ENCODE peak calls at places on chromosome 3, in six cellular contexts. One of them, this sample, is unnamed.

GRCh38 chr3:139846729-139847128 is 88.3 kb upstream of the CLSTN2 start:
- DNase-seq in LNCaP clone FGC: no peak
- DNase-seq in fibroblast of the conjunctiva: no peak
- DNase-seq in NCI-H345: peak
- DNase-seq in heart right ventricle: no peak
- DNase-seq in AG08395: no peak
- DNase-seq in this sample: no peak

GRCh38 chr3:129892857-129893615 is 475 bp downstream of the TMCC1 start:
- DNase-seq in LNCaP clone FGC: no peak
- DNase-seq in fibroblast of the conjunctiva: no peak
- DNase-seq in NCI-H345: peak
- DNase-seq in heart right ventricle: peak
- DNase-seq in AG08395: peak
- DNase-seq in this sample: peak

GRCh38 chr3:150495563-150496168 is 50.6 kb downstream of the SERP1 start:
- DNase-seq in LNCaP clone FGC: no peak
- DNase-seq in fibroblast of the conjunctiva: peak
- DNase-seq in NCI-H345: peak
- DNase-seq in heart right ventricle: no peak
- DNase-seq in AG08395: peak
- DNase-seq in this sample: peak

GRCh38 chr3:1666865-1667264 is 431.8 kb upstream of the CNTN4 start:
- DNase-seq in LNCaP clone FGC: no peak
- DNase-seq in fibroblast of the conjunctiva: no peak
- DNase-seq in NCI-H345: no peak
- DNase-seq in heart right ventricle: no peak
- DNase-seq in AG08395: no peak
- DNase-seq in this sample: no peak

GRCh38 chr3:65174713-65175112 is 486.9 kb upstream of the ADAMTS9 start:
- DNase-seq in LNCaP clone FGC: no peak
- DNase-seq in fibroblast of the conjunctiva: no peak
- DNase-seq in NCI-H345: no peak
- DNase-seq in heart right ventricle: no peak
- DNase-seq in AG08395: no peak
- DNase-seq in this sample: no peak

GRCh38 chr3:52056521-52056967 is at the start of gene DUSP7:
- DNase-seq in LNCaP clone FGC: no peak
- DNase-seq in fibroblast of the conjunctiva: no peak
- DNase-seq in NCI-H345: peak
- DNase-seq in heart right ventricle: peak
- DNase-seq in AG08395: peak
- DNase-seq in this sample: peak

GRCh38 chr3:107956991-107957467 is 133.8 kb downstream of the CD47 start:
- DNase-seq in LNCaP clone FGC: no peak
- DNase-seq in fibroblast of the conjunctiva: peak
- DNase-seq in NCI-H345: no peak
- DNase-seq in heart right ventricle: peak
- DNase-seq in AG08395: peak
- DNase-seq in this sample: no peak

GRCh38 chr3:178960191-178960590 is 111.4 kb downstream of the ZMAT3 start:
- DNase-seq in LNCaP clone FGC: no peak
- DNase-seq in fibroblast of the conjunctiva: no peak
- DNase-seq in NCI-H345: no peak
- DNase-seq in heart right ventricle: no peak
- DNase-seq in AG08395: no peak
- DNase-seq in this sample: no peak

GRCh38 chr3:119492810-119493209 is 5.5 kb upstream of the TIMMDC1 start:
- DNase-seq in LNCaP clone FGC: no peak
- DNase-seq in fibroblast of the conjunctiva: no peak
- DNase-seq in NCI-H345: no peak
- DNase-seq in heart right ventricle: no peak
- DNase-seq in AG08395: no peak
- DNase-seq in this sample: no peak

GRCh38 chr3:61068084-61068483 is 183.2 kb downstream of the FHIT start:
- DNase-seq in LNCaP clone FGC: no peak
- DNase-seq in fibroblast of the conjunctiva: no peak
- DNase-seq in NCI-H345: no peak
- DNase-seq in heart right ventricle: no peak
- DNase-seq in AG08395: no peak
- DNase-seq in this sample: no peak

GRCh38 chr3:52777959-52778805 is 783 bp downstream of the ITIH1 start:
- DNase-seq in LNCaP clone FGC: no peak
- DNase-seq in fibroblast of the conjunctiva: no peak
- DNase-seq in NCI-H345: no peak
- DNase-seq in heart right ventricle: no peak
- DNase-seq in AG08395: no peak
- DNase-seq in this sample: no peak

GRCh38 chr3:13173186-13173585 is 100.0 kb upstream of the IQSEC1 start:
- DNase-seq in LNCaP clone FGC: no peak
- DNase-seq in fibroblast of the conjunctiva: no peak
- DNase-seq in NCI-H345: no peak
- DNase-seq in heart right ventricle: no peak
- DNase-seq in AG08395: no peak
- DNase-seq in this sample: no peak

GRCh38 chr3:46109635-46110005 is 82.3 kb upstream of the XCR1 start:
- DNase-seq in LNCaP clone FGC: no peak
- DNase-seq in fibroblast of the conjunctiva: no peak
- DNase-seq in NCI-H345: no peak
- DNase-seq in heart right ventricle: no peak
- DNase-seq in AG08395: no peak
- DNase-seq in this sample: no peak

GRCh38 chr3:39990532-39990931 is 181.1 kb downstream of the MYRIP start:
- DNase-seq in LNCaP clone FGC: peak
- DNase-seq in fibroblast of the conjunctiva: peak
- DNase-seq in NCI-H345: peak
- DNase-seq in heart right ventricle: no peak
- DNase-seq in AG08395: peak
- DNase-seq in this sample: no peak

GRCh38 chr3:195558602-195559001 is 15.5 kb upstream of the PPP1R2 start:
- DNase-seq in LNCaP clone FGC: peak
- DNase-seq in fibroblast of the conjunctiva: peak
- DNase-seq in NCI-H345: peak
- DNase-seq in heart right ventricle: no peak
- DNase-seq in AG08395: no peak
- DNase-seq in this sample: no peak

GRCh38 chr3:87320748-87321634 is 44.6 kb upstream of the POU1F1 start:
- DNase-seq in LNCaP clone FGC: no peak
- DNase-seq in fibroblast of the conjunctiva: no peak
- DNase-seq in NCI-H345: peak
- DNase-seq in heart right ventricle: no peak
- DNase-seq in AG08395: no peak
- DNase-seq in this sample: no peak

GRCh38 chr3:140470962-140471361 is 206.9 kb upstream of the TRIM42 start:
- DNase-seq in LNCaP clone FGC: no peak
- DNase-seq in fibroblast of the conjunctiva: no peak
- DNase-seq in NCI-H345: no peak
- DNase-seq in heart right ventricle: no peak
- DNase-seq in AG08395: no peak
- DNase-seq in this sample: no peak

GRCh38 chr3:135226057-135226456 is 431.0 kb downstream of the EPHB1 start:
- DNase-seq in LNCaP clone FGC: no peak
- DNase-seq in fibroblast of the conjunctiva: no peak
- DNase-seq in NCI-H345: no peak
- DNase-seq in heart right ventricle: no peak
- DNase-seq in AG08395: no peak
- DNase-seq in this sample: no peak

GRCh38 chr3:106345353-106346027 is 476.7 kb upstream of the CBLB start:
- DNase-seq in LNCaP clone FGC: no peak
- DNase-seq in fibroblast of the conjunctiva: peak
- DNase-seq in NCI-H345: no peak
- DNase-seq in heart right ventricle: no peak
- DNase-seq in AG08395: peak
- DNase-seq in this sample: no peak

GRCh38 chr3:190175490-190175889 is 54.8 kb upstream of the P3H2 start:
- DNase-seq in LNCaP clone FGC: no peak
- DNase-seq in fibroblast of the conjunctiva: no peak
- DNase-seq in NCI-H345: no peak
- DNase-seq in heart right ventricle: no peak
- DNase-seq in AG08395: peak
- DNase-seq in this sample: no peak

GRCh38 chr3:47152578-47152977 is 11.3 kb downstream of the SETD2 start:
- DNase-seq in LNCaP clone FGC: no peak
- DNase-seq in fibroblast of the conjunctiva: no peak
- DNase-seq in NCI-H345: no peak
- DNase-seq in heart right ventricle: no peak
- DNase-seq in AG08395: no peak
- DNase-seq in this sample: no peak

GRCh38 chr3:4985330-4986174 is 6.3 kb downstream of the BHLHE40 start:
- DNase-seq in LNCaP clone FGC: no peak
- DNase-seq in fibroblast of the conjunctiva: no peak
- DNase-seq in NCI-H345: peak
- DNase-seq in heart right ventricle: no peak
- DNase-seq in AG08395: no peak
- DNase-seq in this sample: no peak

GRCh38 chr3:126484662-126485061 is 9.0 kb upstream of the ZXDC start:
- DNase-seq in LNCaP clone FGC: no peak
- DNase-seq in fibroblast of the conjunctiva: no peak
- DNase-seq in NCI-H345: no peak
- DNase-seq in heart right ventricle: no peak
- DNase-seq in AG08395: no peak
- DNase-seq in this sample: no peak

GRCh38 chr3:175716451-175716850 is 857.3 kb downstream of the NAALADL2 start:
- DNase-seq in LNCaP clone FGC: no peak
- DNase-seq in fibroblast of the conjunctiva: no peak
- DNase-seq in NCI-H345: no peak
- DNase-seq in heart right ventricle: no peak
- DNase-seq in AG08395: no peak
- DNase-seq in this sample: no peak

GRCh38 chr3:20074226-20075063 is 34.2 kb downstream of the KAT2B start:
- DNase-seq in LNCaP clone FGC: no peak
- DNase-seq in fibroblast of the conjunctiva: peak
- DNase-seq in NCI-H345: no peak
- DNase-seq in heart right ventricle: no peak
- DNase-seq in AG08395: peak
- DNase-seq in this sample: no peak

GRCh38 chr3:52088445-52089367 is 32.3 kb upstream of the DUSP7 start:
- DNase-seq in LNCaP clone FGC: no peak
- DNase-seq in fibroblast of the conjunctiva: peak
- DNase-seq in NCI-H345: no peak
- DNase-seq in heart right ventricle: no peak
- DNase-seq in AG08395: no peak
- DNase-seq in this sample: no peak